ENCODE peak calls at places on chromosome 13, in seven cellular contexts. A is activated naive CD8-positive, alpha-beta T cell treated with anti-CD3 and anti-CD28 coated beads, Interleukin-2, amount 50 U/mL, for 16 hours; R is A172; X is stimulated activated CD4-positive, alpha-beta T cell treated with anti-CD3 and anti-CD28 coated beads, Interleukin-15, amount 100 ng/mL, for 1 hour; P is globus pallidus; O is mesenteric fat pad; C is ovary. V is an unnamed sample.

GRCh38 chr13:106851251-106851650 is 283.3 kb upstream of the ARGLU1 start:
- DNase-seq in A (no peak), R (peak; percentile 32), X (no peak), P (no peak), O (no peak), C (no peak), V (peak; percentile 50)

GRCh38 chr13:45299194-45299593 is 41.8 kb downstream of the TPT1 start:
- DNase-seq in A (no peak), R (peak; percentile 21), X (no peak), P (no peak), O (no peak), C (no peak), V (peak; percentile 6)

GRCh38 chr13:31862828-31863227 is 123.5 kb downstream of the RXFP2 start:
- DNase-seq in A (no peak), R (no peak), X (no peak), P (no peak), O (no peak), C (no peak), V (no peak)

GRCh38 chr13:74000906-74001305 is 133.3 kb downstream of the KLF12 start:
- DNase-seq in A (no peak), R (no peak), X (no peak), P (no peak), O (no peak), C (no peak), V (no peak)

GRCh38 chr13:64556391-64556790 is 2673.7 kb downstream of the PCDH9 start:
- DNase-seq in A (no peak), R (no peak), X (no peak), P (no peak), O (no peak), C (no peak), V (no peak)

GRCh38 chr13:52348081-52348480 is 57.9 kb downstream of the THSD1 start:
- DNase-seq in A (no peak), R (peak; percentile 90), X (no peak), P (no peak), O (no peak), C (no peak), V (peak; percentile 84)

GRCh38 chr13:60642552-60642951 is 245.5 kb downstream of the TDRD3 start:
- DNase-seq in A (no peak), R (no peak), X (no peak), P (no peak), O (no peak), C (no peak), V (no peak)

GRCh38 chr13:97285221-97285955 is 63.3 kb downstream of the MBNL2 start:
- DNase-seq in A (no peak), R (no peak), X (no peak), P (no peak), O (no peak), C (no peak), V (no peak)

GRCh38 chr13:72839831-72840426 is 58.0 kb downstream of the PIBF1 start:
- DNase-seq in A (no peak), R (peak; percentile 44), X (peak; percentile 21), P (peak; percentile 4), O (no peak), C (no peak), V (peak; percentile 9)

GRCh38 chr13:113970810-113971470 is 2.9 kb downstream of the C13orf46 start:
- DNase-seq in A (no peak), R (no peak), X (no peak), P (no peak), O (no peak), C (no peak), V (peak; percentile 15)